ENCODE peak calls at places on chromosomes 2 and 18, in seven cellular contexts. One of them, this sample, is unnamed.

GRCh38 chr18:48293954-48294893 is 115.0 kb downstream of the ZBTB7C start:
- DNase-seq in endothelial cell of umbilical vein: no peak
- DNase-seq in body of pancreas: peak
- DNase-seq in stomach: no peak
- DNase-seq in gastrocnemius medialis: peak
- DNase-seq in ovary: no peak
- DNase-seq in uterus: no peak
- DNase-seq in this sample: peak

GRCh38 chr18:13617826-13618515 is 108.4 kb downstream of the FAM210A start:
- DNase-seq in endothelial cell of umbilical vein: no peak
- DNase-seq in body of pancreas: no peak
- DNase-seq in stomach: no peak
- DNase-seq in uterus: no peak
- DNase-seq in gastrocnemius medialis: no peak
- DNase-seq in ovary: no peak
- DNase-seq in this sample: no peak

GRCh38 chr18:75344161-75344560 is 83.3 kb downstream of the SMIM21 start:
- DNase-seq in ovary: no peak
- DNase-seq in uterus: no peak
- DNase-seq in gastrocnemius medialis: no peak
- DNase-seq in endothelial cell of umbilical vein: no peak
- DNase-seq in stomach: no peak
- DNase-seq in body of pancreas: no peak
- DNase-seq in this sample: no peak

GRCh38 chr2:162821176-162821575 is 17.4 kb downstream of the KCNH7 start:
- DNase-seq in uterus: no peak
- DNase-seq in endothelial cell of umbilical vein: no peak
- DNase-seq in stomach: no peak
- DNase-seq in ovary: no peak
- DNase-seq in gastrocnemius medialis: no peak
- DNase-seq in body of pancreas: no peak
- DNase-seq in this sample: no peak

GRCh38 chr2:199463000-199463692 is 5.4 kb upstream of the SATB2 start:
- DNase-seq in endothelial cell of umbilical vein: peak
- DNase-seq in stomach: peak
- DNase-seq in uterus: no peak
- DNase-seq in gastrocnemius medialis: no peak
- DNase-seq in ovary: no peak
- DNase-seq in body of pancreas: peak
- DNase-seq in this sample: peak

GRCh38 chr2:166695154-166695553 is 193.1 kb upstream of the XIRP2 start:
- DNase-seq in body of pancreas: no peak
- DNase-seq in ovary: no peak
- DNase-seq in endothelial cell of umbilical vein: no peak
- DNase-seq in uterus: no peak
- DNase-seq in stomach: no peak
- DNase-seq in gastrocnemius medialis: no peak
- DNase-seq in this sample: no peak

GRCh38 chr2:70906022-70906421 is 29.7 kb upstream of the ATP6V1B1 start:
- DNase-seq in stomach: peak
- DNase-seq in ovary: no peak
- DNase-seq in body of pancreas: no peak
- DNase-seq in uterus: no peak
- DNase-seq in endothelial cell of umbilical vein: no peak
- DNase-seq in gastrocnemius medialis: no peak
- DNase-seq in this sample: no peak

GRCh38 chr2:59149271-59149670 is 908.1 kb upstream of the FANCL start:
- DNase-seq in gastrocnemius medialis: no peak
- DNase-seq in stomach: no peak
- DNase-seq in body of pancreas: no peak
- DNase-seq in endothelial cell of umbilical vein: no peak
- DNase-seq in ovary: no peak
- DNase-seq in uterus: no peak
- DNase-seq in this sample: no peak

GRCh38 chr2:3287896-3288295 is 89.7 kb downstream of the EIPR1 start:
- DNase-seq in ovary: no peak
- DNase-seq in gastrocnemius medialis: no peak
- DNase-seq in body of pancreas: peak
- DNase-seq in stomach: peak
- DNase-seq in endothelial cell of umbilical vein: no peak
- DNase-seq in uterus: no peak
- DNase-seq in this sample: peak

GRCh38 chr18:57352761-57353136 is 392 bp downstream of the ST8SIA3 start:
- DNase-seq in gastrocnemius medialis: no peak
- DNase-seq in stomach: no peak
- DNase-seq in uterus: no peak
- DNase-seq in endothelial cell of umbilical vein: no peak
- DNase-seq in body of pancreas: no peak
- DNase-seq in ovary: no peak
- DNase-seq in this sample: no peak

GRCh38 chr2:28895189-28895893 is 874 bp downstream of the WDR43 start:
- DNase-seq in gastrocnemius medialis: peak
- DNase-seq in ovary: no peak
- DNase-seq in endothelial cell of umbilical vein: peak
- DNase-seq in body of pancreas: no peak
- DNase-seq in uterus: peak
- DNase-seq in stomach: no peak
- DNase-seq in this sample: peak

GRCh38 chr2:131394147-131394931 is 30.4 kb upstream of the RAB6D start:
- DNase-seq in endothelial cell of umbilical vein: no peak
- DNase-seq in stomach: no peak
- DNase-seq in ovary: no peak
- DNase-seq in uterus: no peak
- DNase-seq in gastrocnemius medialis: no peak
- DNase-seq in body of pancreas: no peak
- DNase-seq in this sample: no peak

GRCh38 chr2:99715956-99716355 is 226.1 kb upstream of the REV1 start:
- DNase-seq in body of pancreas: no peak
- DNase-seq in stomach: no peak
- DNase-seq in ovary: no peak
- DNase-seq in uterus: no peak
- DNase-seq in endothelial cell of umbilical vein: no peak
- DNase-seq in gastrocnemius medialis: no peak
- DNase-seq in this sample: no peak

GRCh38 chr2:42770288-42771131 is 6.6 kb upstream of the OXER1 start:
- DNase-seq in body of pancreas: peak
- DNase-seq in uterus: no peak
- DNase-seq in ovary: no peak
- DNase-seq in stomach: peak
- DNase-seq in endothelial cell of umbilical vein: peak
- DNase-seq in gastrocnemius medialis: no peak
- DNase-seq in this sample: peak

GRCh38 chr2:12697617-12698016 is 19.1 kb upstream of the TRIB2 start:
- DNase-seq in body of pancreas: no peak
- DNase-seq in ovary: no peak
- DNase-seq in endothelial cell of umbilical vein: no peak
- DNase-seq in uterus: no peak
- DNase-seq in gastrocnemius medialis: no peak
- DNase-seq in stomach: no peak
- DNase-seq in this sample: no peak

GRCh38 chr2:48496867-48497266 is 33.1 kb upstream of the STON1 start:
- DNase-seq in body of pancreas: no peak
- DNase-seq in gastrocnemius medialis: no peak
- DNase-seq in uterus: no peak
- DNase-seq in ovary: no peak
- DNase-seq in stomach: no peak
- DNase-seq in endothelial cell of umbilical vein: no peak
- DNase-seq in this sample: no peak

GRCh38 chr2:213251618-213252017 is 32.6 kb upstream of the SPAG16 start:
- DNase-seq in body of pancreas: peak
- DNase-seq in uterus: no peak
- DNase-seq in ovary: no peak
- DNase-seq in endothelial cell of umbilical vein: peak
- DNase-seq in gastrocnemius medialis: no peak
- DNase-seq in stomach: no peak
- DNase-seq in this sample: no peak

GRCh38 chr2:129378186-129378585 is 601.3 kb upstream of the RAB6C start:
- DNase-seq in body of pancreas: no peak
- DNase-seq in uterus: no peak
- DNase-seq in ovary: no peak
- DNase-seq in endothelial cell of umbilical vein: no peak
- DNase-seq in stomach: no peak
- DNase-seq in gastrocnemius medialis: no peak
- DNase-seq in this sample: no peak

GRCh38 chr2:130908832-130909231 is 72.1 kb downstream of the ARHGEF4 start:
- DNase-seq in body of pancreas: no peak
- DNase-seq in stomach: no peak
- DNase-seq in ovary: no peak
- DNase-seq in uterus: no peak
- DNase-seq in gastrocnemius medialis: no peak
- DNase-seq in endothelial cell of umbilical vein: no peak
- DNase-seq in this sample: no peak

GRCh38 chr18:9290171-9290570 is 44.4 kb upstream of the TWSG1 start:
- DNase-seq in body of pancreas: no peak
- DNase-seq in endothelial cell of umbilical vein: peak
- DNase-seq in uterus: no peak
- DNase-seq in gastrocnemius medialis: no peak
- DNase-seq in ovary: no peak
- DNase-seq in stomach: no peak
- DNase-seq in this sample: no peak

DNA sequence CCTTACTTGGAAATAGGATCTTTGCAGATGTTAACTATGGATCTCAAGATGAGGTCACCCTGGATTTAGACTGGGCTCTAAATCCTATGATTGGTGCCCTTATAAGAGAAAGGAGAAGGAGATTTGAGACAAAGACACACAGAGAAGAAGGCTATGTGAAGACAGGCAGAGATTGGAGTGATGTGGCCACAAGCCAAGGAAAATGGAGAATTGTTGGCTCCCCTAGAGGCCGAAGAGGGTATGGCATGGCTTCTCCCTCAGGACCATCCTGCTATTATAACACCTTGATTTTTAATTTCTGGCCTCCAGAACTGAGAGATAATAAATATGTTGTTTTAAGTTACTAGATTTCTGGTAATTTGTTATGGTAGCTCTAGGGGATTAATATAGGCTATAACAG is 7.6 kb downstream of the CYBRD1 start:
- DNase-seq in body of pancreas: no peak
- DNase-seq in uterus: no peak
- DNase-seq in stomach: no peak
- DNase-seq in gastrocnemius medialis: no peak
- DNase-seq in ovary: no peak
- DNase-seq in endothelial cell of umbilical vein: no peak
- DNase-seq in this sample: no peak
- TF ChIP-seq POLR2A in body of pancreas: no peak
- TF ChIP-seq POLR2A in uterus: no peak
- TF ChIP-seq POLR2A in stomach: no peak
- TF ChIP-seq POLR2A in gastrocnemius medialis: no peak
- TF ChIP-seq POLR2A in ovary: no peak
- TF ChIP-seq POLR2A in endothelial cell of umbilical vein: no peak
- TF ChIP-seq POLR2A in this sample: no peak

GRCh38 chr18:59707306-59707705 is 10.1 kb upstream of the CCBE1 start:
- DNase-seq in ovary: no peak
- DNase-seq in body of pancreas: no peak
- DNase-seq in gastrocnemius medialis: no peak
- DNase-seq in endothelial cell of umbilical vein: no peak
- DNase-seq in stomach: no peak
- DNase-seq in uterus: no peak
- DNase-seq in this sample: no peak

GRCh38 chr18:59708988-59709387 is 11.8 kb upstream of the CCBE1 start:
- DNase-seq in gastrocnemius medialis: no peak
- DNase-seq in endothelial cell of umbilical vein: no peak
- DNase-seq in uterus: no peak
- DNase-seq in body of pancreas: no peak
- DNase-seq in ovary: no peak
- DNase-seq in stomach: no peak
- DNase-seq in this sample: no peak

GRCh38 chr18:59704146-59704545 is 6.9 kb upstream of the CCBE1 start:
- DNase-seq in uterus: no peak
- DNase-seq in endothelial cell of umbilical vein: no peak
- DNase-seq in ovary: no peak
- DNase-seq in body of pancreas: no peak
- DNase-seq in gastrocnemius medialis: no peak
- DNase-seq in stomach: no peak
- DNase-seq in this sample: no peak

GRCh38 chr18:59705145-59705544 is 7.9 kb upstream of the CCBE1 start:
- DNase-seq in gastrocnemius medialis: no peak
- DNase-seq in body of pancreas: no peak
- DNase-seq in stomach: no peak
- DNase-seq in ovary: no peak
- DNase-seq in endothelial cell of umbilical vein: no peak
- DNase-seq in uterus: no peak
- DNase-seq in this sample: no peak

GRCh38 chr18:59706499-59706898 is 9.3 kb upstream of the CCBE1 start:
- DNase-seq in stomach: no peak
- DNase-seq in gastrocnemius medialis: no peak
- DNase-seq in endothelial cell of umbilical vein: no peak
- DNase-seq in body of pancreas: no peak
- DNase-seq in ovary: no peak
- DNase-seq in uterus: no peak
- DNase-seq in this sample: no peak
- TF ChIP-seq CTCF in stomach: no peak
- TF ChIP-seq CTCF in gastrocnemius medialis: no peak
- TF ChIP-seq CTCF in endothelial cell of umbilical vein: no peak
- TF ChIP-seq CTCF in body of pancreas: no peak
- TF ChIP-seq CTCF in ovary: no peak
- TF ChIP-seq CTCF in uterus: no peak
- TF ChIP-seq CTCF in this sample: no peak

DNA sequence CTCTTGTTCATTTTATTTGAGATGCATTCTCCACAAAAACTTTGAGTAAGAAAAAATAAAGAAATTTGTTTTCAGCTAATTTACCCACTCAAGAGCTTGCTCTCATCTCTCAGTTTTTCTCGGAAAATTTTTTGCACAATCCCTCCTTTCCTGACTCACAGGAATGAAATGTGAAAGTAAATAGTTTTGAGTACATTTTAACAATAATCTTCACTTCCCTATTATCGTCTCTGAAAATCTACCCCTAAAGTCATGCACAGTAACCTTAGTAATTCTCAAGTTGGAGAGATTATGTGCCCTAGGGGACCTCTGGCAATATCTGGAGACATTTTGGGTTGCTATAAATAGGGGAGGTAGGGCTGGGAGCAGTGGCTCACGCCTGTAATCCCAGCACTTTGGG is 2.6 kb downstream of the CYB5A start:
- DNase-seq in gastrocnemius medialis: no peak
- DNase-seq in stomach: no peak
- DNase-seq in endothelial cell of umbilical vein: no peak
- DNase-seq in uterus: no peak
- DNase-seq in body of pancreas: no peak
- DNase-seq in ovary: no peak
- DNase-seq in this sample: no peak
- H3K4me3 ChIP-seq in gastrocnemius medialis: no peak
- H3K4me3 ChIP-seq in stomach: no peak
- H3K4me3 ChIP-seq in endothelial cell of umbilical vein: no peak
- H3K4me3 ChIP-seq in uterus: no peak
- H3K4me3 ChIP-seq in body of pancreas: no peak
- H3K4me3 ChIP-seq in ovary: peak
- H3K4me3 ChIP-seq in this sample: no peak

DNA sequence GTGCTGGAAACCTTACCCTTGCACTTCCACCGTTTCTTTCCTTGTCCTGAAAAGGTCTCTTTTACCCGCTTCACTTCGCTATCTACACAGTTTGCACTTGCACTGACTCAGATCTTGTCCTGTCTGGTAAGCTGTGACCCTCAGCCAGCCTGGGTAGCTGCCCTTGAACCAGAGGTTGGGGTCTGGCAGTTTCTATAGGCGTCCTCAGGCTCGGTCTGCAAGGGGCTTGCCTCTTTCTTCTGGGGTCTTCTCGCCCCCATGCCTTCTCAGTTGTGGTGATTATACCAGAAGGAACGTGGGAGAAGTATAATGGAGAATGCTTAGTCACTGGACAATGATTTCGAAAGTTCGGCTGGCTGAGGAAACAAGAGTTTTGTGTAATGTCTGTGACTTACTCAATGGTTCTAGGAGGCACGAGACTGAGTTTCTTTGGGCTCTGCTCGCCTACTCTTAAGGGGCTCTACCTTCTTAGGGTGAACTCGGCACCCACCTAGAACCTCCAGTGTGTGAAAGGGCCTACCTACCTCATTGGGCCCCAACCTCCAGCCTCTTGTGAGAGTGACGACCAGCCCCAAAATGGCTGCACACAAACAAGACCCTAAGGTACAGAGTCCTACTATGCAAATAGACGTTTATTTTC is 6.9 kb upstream of the STAT1 start:
- DNase-seq in endothelial cell of umbilical vein: no peak
- DNase-seq in body of pancreas: peak
- DNase-seq in uterus: peak
- DNase-seq in stomach: peak
- DNase-seq in gastrocnemius medialis: peak
- DNase-seq in ovary: peak
- DNase-seq in this sample: peak
- TF ChIP-seq POLR2A in endothelial cell of umbilical vein: no peak
- TF ChIP-seq POLR2A in body of pancreas: no peak
- TF ChIP-seq POLR2A in uterus: no peak
- TF ChIP-seq POLR2A in stomach: no peak
- TF ChIP-seq POLR2A in gastrocnemius medialis: no peak
- TF ChIP-seq POLR2A in ovary: no peak
- TF ChIP-seq POLR2A in this sample: no peak